ENCODE peak calls at places on chromosomes 12 and 14, in five cellular contexts. Q, N, T, D and P are unnamed samples.

GRCh38 chr12:50066402-50066801 is 9.0 kb downstream of the ASIC1 start:
- DNase-seq in N (peak), D (no peak), T (no peak), Q (no peak), P (no peak)

GRCh38 chr12:104057771-104058197 is 6.5 kb upstream of the HCFC2 start:
- DNase-seq in T (no peak), D (no peak), Q (no peak), N (no peak), P (no peak)

GRCh38 chr14:100147181-100147631 is 12.2 kb downstream of the DEGS2 start:
- DNase-seq in N (no peak), T (no peak), D (no peak), Q (no peak), P (no peak)

GRCh38 chr14:94582199-94582750 is 1.0 kb downstream of the SERPINA5 start:
- DNase-seq in N (no peak), D (no peak), T (no peak), Q (no peak), P (no peak)

GRCh38 chr12:130214686-130215370 is 52.6 kb downstream of the FZD10 start:
- DNase-seq in Q (no peak), T (no peak), D (no peak), N (no peak), P (no peak)

GRCh38 chr14:68393178-68393763 is 399.6 kb downstream of the ZFP36L1 start:
- DNase-seq in D (no peak), Q (no peak), T (no peak), N (no peak), P (no peak)

GRCh38 chr12:42921741-42922511 is 332.4 kb upstream of the PRICKLE1 start:
- DNase-seq in Q (no peak), N (no peak), D (no peak), T (no peak), P (no peak)

GRCh38 chr12:62082448-62082847 is 177.8 kb upstream of the USP15 start:
- DNase-seq in D (no peak), T (no peak), N (no peak), Q (no peak), P (no peak)

GRCh38 chr14:73958591-73958990 is 8.5 kb downstream of the COQ6 start:
- DNase-seq in T (no peak), D (no peak), Q (no peak), N (no peak), P (no peak)

GRCh38 chr12:3222935-3223334 is 145.8 kb downstream of the TSPAN9 start:
- DNase-seq in Q (no peak), T (no peak), D (no peak), N (no peak), P (no peak)

GRCh38 chr12:93974252-93974651 is 174.1 kb upstream of the PLXNC1 start:
- DNase-seq in T (no peak), N (no peak), D (no peak), Q (no peak), P (no peak)
- TF ChIP-seq CTCF in T (no peak), N (no peak), D (no peak), Q (no peak), P (no peak)

DNA sequence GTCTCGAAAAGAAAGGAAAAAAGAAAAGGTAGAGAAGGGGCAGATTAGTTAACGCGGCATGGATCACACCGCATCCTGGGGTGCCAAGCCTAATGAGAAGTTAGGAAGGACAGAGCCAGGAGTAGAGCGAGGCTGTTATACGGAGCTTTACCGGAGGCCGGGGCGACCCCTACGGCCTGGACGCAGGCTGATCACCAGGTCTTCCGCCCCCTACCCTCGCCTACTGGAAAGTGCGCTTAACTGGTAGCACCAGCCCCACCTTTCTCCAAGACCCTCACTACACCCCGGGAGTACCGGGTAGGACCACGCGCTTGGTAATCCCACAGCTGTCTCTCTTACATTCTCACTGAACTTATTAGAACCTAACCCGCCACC is 33.8 kb downstream of the WBP11 start:
- DNase-seq in D (peak), Q (no peak), T (no peak), N (peak), P (no peak)
- TF ChIP-seq CTCF in D (no peak), Q (no peak), T (no peak), N (no peak), P (no peak)

GRCh38 chr14:34766060-34766459 is 51.7 kb upstream of the CFL2 start:
- DNase-seq in T (no peak), Q (no peak), N (no peak), D (no peak), P (no peak)
- TF ChIP-seq CTCF in T (no peak), Q (no peak), N (no peak), D (no peak), P (no peak)

DNA sequence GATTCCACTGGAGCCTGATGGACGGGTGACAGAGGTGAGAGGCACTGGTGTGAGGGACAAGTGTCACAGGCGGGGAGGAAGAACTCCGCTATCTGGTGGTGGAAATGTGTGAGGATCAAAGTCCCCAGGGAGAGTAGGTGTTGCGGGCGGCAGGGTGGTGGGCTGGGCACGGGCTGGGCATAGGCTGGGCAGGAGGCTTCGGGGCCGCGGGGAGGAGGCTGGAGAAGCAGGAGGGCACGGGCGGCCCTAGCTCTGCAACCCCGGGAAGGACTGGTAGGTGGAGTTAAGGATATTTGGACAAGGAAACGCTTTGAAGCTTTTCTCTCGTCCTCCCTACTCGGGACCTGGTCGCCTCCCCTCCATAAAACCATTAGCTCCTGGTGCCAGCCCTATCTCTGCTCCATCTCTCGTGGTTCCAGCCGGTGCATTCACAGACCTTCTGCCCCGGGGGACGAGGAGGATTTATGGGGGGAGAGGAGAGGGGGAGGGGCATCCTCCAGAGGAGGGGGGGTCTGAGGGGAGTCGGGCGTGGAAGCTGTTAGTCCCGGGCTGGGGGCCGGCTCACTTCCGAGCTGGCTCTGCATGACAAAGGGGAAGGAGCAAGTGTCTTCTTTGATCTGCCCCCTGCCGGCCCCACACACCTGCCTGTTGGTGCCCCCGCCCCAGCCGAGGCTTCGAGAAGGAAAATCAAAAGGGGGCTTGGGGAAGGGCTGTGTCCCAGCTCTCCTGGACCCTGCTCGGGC is 478 bp downstream of the WNT5B start:
- DNase-seq in T (no peak), Q (no peak), D (peak), N (peak), P (no peak)
- TF ChIP-seq CTCF in T (no peak), Q (no peak), D (no peak), N (peak), P (no peak)

GRCh38 chr14:23078692-23079116 is 16.2 kb downstream of the ACIN1 start:
- DNase-seq in T (peak), Q (no peak), N (peak), D (no peak), P (peak)
- TF ChIP-seq CTCF in T (no peak), Q (no peak), N (no peak), D (no peak), P (no peak)

GRCh38 chr12:1939745-1940607 is 21.5 kb upstream of the CACNA2D4 start:
- DNase-seq in D (peak), Q (peak), N (peak), T (peak), P (peak)
- TF ChIP-seq CTCF in D (peak), Q (peak), N (peak), T (peak), P (peak)

GRCh38 chr12:111766608-111767361 is at the start of gene ALDH2:
- DNase-seq in D (peak), N (peak), Q (peak), T (peak), P (peak)
- TF ChIP-seq CTCF in D (no peak), N (no peak), Q (no peak), T (no peak), P (no peak)

GRCh38 chr12:44672042-44672441 is 204.1 kb downstream of the NELL2 start:
- DNase-seq in T (no peak), D (no peak), N (no peak), Q (no peak), P (no peak)
- TF ChIP-seq CTCF in T (no peak), D (no peak), N (no peak), Q (no peak), P (no peak)